ENCODE peak calls at places on chromosome 10, in seven cellular contexts. R is tibial nerve, P is lower lobe of right lung, E is esophagus squamous epithelium, J is GM23338, L is Panc1, I is mammary epithelial cell. Q is an unnamed sample.

GRCh38 chr10:12799144-12799543 is 202.4 kb downstream of the CCDC3 start:
- DNase-seq in R (no peak), P (no peak), E (no peak), J (no peak), L (no peak), I (no peak), Q (no peak)

GRCh38 chr10:775245-776075 is 86.0 kb upstream of the DIP2C start:
- DNase-seq in R (no peak), P (peak), E (no peak), J (no peak), L (no peak), I (no peak), Q (no peak)

GRCh38 chr10:24483701-24484100 is 240.0 kb downstream of the ARHGAP21 start:
- DNase-seq in R (no peak), P (peak), E (no peak), J (peak), L (no peak), I (peak), Q (peak)

GRCh38 chr10:2985729-2986232 is 81.6 kb upstream of the PFKP start:
- DNase-seq in R (no peak), P (peak), E (no peak), J (no peak), L (peak), I (peak), Q (peak)

GRCh38 chr10:109978481-109978880 is 29.3 kb upstream of the ADD3 start:
- DNase-seq in R (peak), P (no peak), E (no peak), J (peak), L (no peak), I (peak), Q (no peak)

GRCh38 chr10:72340510-72340895 is 14.2 kb downstream of the DNAJB12 start:
- DNase-seq in R (peak), P (peak), E (no peak), J (peak), L (no peak), I (no peak), Q (no peak)

GRCh38 chr10:103554488-103555320 is 61.2 kb downstream of the NEURL1 start:
- DNase-seq in R (no peak), P (peak), E (no peak), J (peak), L (no peak), I (peak), Q (no peak)

GRCh38 chr10:128178319-128178937 is 52.2 kb upstream of the MKI67 start:
- DNase-seq in R (no peak), P (no peak), E (no peak), J (peak), L (no peak), I (no peak), Q (no peak)

GRCh38 chr10:86020139-86020538 is 346.5 kb downstream of the GRID1 start:
- DNase-seq in R (no peak), P (no peak), E (no peak), J (no peak), L (no peak), I (no peak), Q (no peak)

GRCh38 chr10:110512461-110513187 is 14.9 kb downstream of the DUSP5 start:
- DNase-seq in R (no peak), P (no peak), E (no peak), J (no peak), L (no peak), I (peak), Q (no peak)

GRCh38 chr10:51260376-51260775 is 186.1 kb downstream of the PRKG1 start:
- DNase-seq in R (no peak), P (no peak), E (no peak), J (no peak), L (no peak), I (no peak), Q (no peak)

GRCh38 chr10:131114846-131115245 is 196.7 kb downstream of the TCERG1L start:
- DNase-seq in R (no peak), P (no peak), E (no peak), J (no peak), L (no peak), I (no peak), Q (no peak)

GRCh38 chr10:49564461-49565009 is 25.6 kb upstream of the ERCC6 start:
- DNase-seq in R (no peak), P (no peak), E (no peak), J (no peak), L (no peak), I (no peak), Q (no peak)

GRCh38 chr10:101902032-101902799 is 58.6 kb upstream of the KCNIP2 start:
- DNase-seq in R (no peak), P (no peak), E (no peak), J (peak), L (no peak), I (no peak), Q (no peak)

GRCh38 chr10:30816812-30817193 is 187.2 kb upstream of the LYZL2 start:
- DNase-seq in R (no peak), P (no peak), E (no peak), J (no peak), L (no peak), I (no peak), Q (no peak)

GRCh38 chr10:77420942-77421523 is 216.6 kb downstream of the KCNMA1 start:
- DNase-seq in R (no peak), P (no peak), E (no peak), J (no peak), L (no peak), I (no peak), Q (no peak)

GRCh38 chr10:48750019-48750418 is 65.3 kb downstream of the WDFY4 start:
- DNase-seq in R (no peak), P (no peak), E (no peak), J (no peak), L (no peak), I (no peak), Q (no peak)

GRCh38 chr10:47403401-47404318 is 19.6 kb upstream of the ZNF488 start:
- DNase-seq in R (peak), P (no peak), E (no peak), J (no peak), L (no peak), I (no peak), Q (no peak)

GRCh38 chr10:78255796-78256638 is 222.4 kb downstream of the RPS24 start:
- DNase-seq in R (peak), P (peak), E (no peak), J (no peak), L (peak), I (peak), Q (peak)

GRCh38 chr10:60521974-60522405 is 132.3 kb upstream of the ANK3 start:
- DNase-seq in R (no peak), P (no peak), E (no peak), J (peak), L (no peak), I (peak), Q (no peak)

GRCh38 chr10:23871211-23871610 is 337.7 kb upstream of the KIAA1217 start:
- DNase-seq in R (no peak), P (no peak), E (no peak), J (peak), L (no peak), I (no peak), Q (no peak)

GRCh38 chr10:21715531-21716195 is 181.6 kb downstream of the MLLT10 start:
- DNase-seq in R (no peak), P (no peak), E (no peak), J (no peak), L (no peak), I (peak), Q (no peak)

GRCh38 chr10:18279202-18279601 is 139.0 kb downstream of the CACNB2 start:
- DNase-seq in R (no peak), P (no peak), E (no peak), J (no peak), L (no peak), I (peak), Q (no peak)

GRCh38 chr10:110269641-110270318 is 34.9 kb downstream of the SMNDC1 start:
- DNase-seq in R (peak), P (no peak), E (no peak), J (no peak), L (no peak), I (no peak), Q (no peak)

GRCh38 chr10:75358835-75359421 is 42.6 kb downstream of the ZNF503 start:
- DNase-seq in R (no peak), P (no peak), E (no peak), J (no peak), L (no peak), I (peak), Q (peak)

GRCh38 chr10:3995302-3996210 is 210.5 kb upstream of the KLF6 start:
- DNase-seq in R (no peak), P (no peak), E (no peak), J (no peak), L (no peak), I (peak), Q (no peak)

GRCh38 chr10:110857265-110858158 is 14.2 kb upstream of the PDCD4 start:
- DNase-seq in R (peak), P (no peak), E (no peak), J (no peak), L (no peak), I (no peak), Q (peak)

GRCh38 chr10:122014652-122015248 is 25.8 kb downstream of the TACC2 start:
- DNase-seq in R (no peak), P (no peak), E (no peak), J (no peak), L (no peak), I (no peak), Q (no peak)

GRCh38 chr10:1363466-1364121 is 307.4 kb downstream of the WDR37 start:
- DNase-seq in R (no peak), P (no peak), E (no peak), J (no peak), L (no peak), I (no peak), Q (no peak)

GRCh38 chr10:69639291-69640195 is 9.5 kb downstream of the FAM241B start:
- DNase-seq in R (peak), P (peak), E (peak), J (peak), L (peak), I (peak), Q (peak)

GRCh38 chr10:71697938-71698709 is 21.5 kb downstream of the C10orf105 start:
- DNase-seq in R (no peak), P (no peak), E (no peak), J (no peak), L (no peak), I (no peak), Q (no peak)

GRCh38 chr10:63812491-63812890 is 291.3 kb downstream of the REEP3 start:
- DNase-seq in R (no peak), P (no peak), E (no peak), J (no peak), L (no peak), I (no peak), Q (no peak)

GRCh38 chr10:107914450-107915276 is 750.2 kb upstream of the SORCS1 start:
- DNase-seq in R (no peak), P (peak), E (no peak), J (peak), L (no peak), I (peak), Q (no peak)

GRCh38 chr10:116312534-116312933 is 11.7 kb upstream of the CCDC172 start:
- DNase-seq in R (no peak), P (no peak), E (no peak), J (peak), L (no peak), I (no peak), Q (no peak)
- H3K27ac ChIP-seq in R (no peak), P (no peak), E (no peak), J (no peak), L (no peak), I (no peak), Q (no peak)

DNA sequence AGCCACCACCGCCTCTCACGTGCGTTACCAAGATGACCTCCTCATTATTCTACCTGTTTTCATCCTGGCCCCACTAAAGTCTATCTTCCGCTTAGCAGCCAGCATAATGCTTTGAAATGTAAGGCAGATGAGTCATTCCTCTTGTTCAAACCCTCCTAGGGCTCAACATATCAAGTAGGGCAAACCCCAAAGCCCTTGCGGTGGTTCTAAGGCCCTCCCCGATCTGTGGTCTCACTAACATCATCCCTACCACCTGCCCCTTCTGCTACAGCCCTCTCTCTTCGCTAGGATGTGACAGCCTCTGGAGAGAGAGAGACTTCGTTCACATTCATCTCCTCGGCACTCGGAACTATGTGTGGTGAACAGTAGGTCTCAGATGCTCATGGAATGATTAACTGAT is 94.8 kb downstream of the SVIL start:
- DNase-seq in R (no peak), P (no peak), E (no peak), J (no peak), L (no peak), I (no peak), Q (no peak)
- H3K27ac ChIP-seq in R (no peak), P (no peak), E (peak), J (no peak), L (no peak), I (no peak), Q (no peak)

GRCh38 chr10:29389935-29390334 is 101.1 kb downstream of the LYZL1 start:
- DNase-seq in R (no peak), P (no peak), E (no peak), J (no peak), L (no peak), I (peak), Q (no peak)

GRCh38 chr10:29387269-29387668 is 98.4 kb downstream of the LYZL1 start:
- DNase-seq in R (no peak), P (no peak), E (no peak), J (no peak), L (no peak), I (no peak), Q (no peak)

GRCh38 chr10:29389493-29389892 is 100.6 kb downstream of the LYZL1 start:
- DNase-seq in R (no peak), P (no peak), E (no peak), J (no peak), L (no peak), I (no peak), Q (no peak)

GRCh38 chr10:29381230-29381563 is 92.3 kb downstream of the LYZL1 start:
- DNase-seq in R (no peak), P (no peak), E (no peak), J (no peak), L (no peak), I (no peak), Q (no peak)

GRCh38 chr10:29386347-29386999 is 97.6 kb downstream of the LYZL1 start:
- DNase-seq in R (no peak), P (no peak), E (no peak), J (peak), L (no peak), I (peak), Q (no peak)
- H3K27ac ChIP-seq in R (no peak), P (no peak), E (no peak), J (no peak), L (no peak), I (no peak), Q (no peak)

GRCh38 chr10:84511106-84511505 is 182.7 kb downstream of the CCSER2 start:
- DNase-seq in R (no peak), P (no peak), E (no peak), J (no peak), L (no peak), I (no peak), Q (no peak)

GRCh38 chr10:84511709-84512108 is 183.3 kb downstream of the CCSER2 start:
- DNase-seq in R (no peak), P (no peak), E (no peak), J (no peak), L (no peak), I (no peak), Q (no peak)

GRCh38 chr10:84510121-84510520 is 181.7 kb downstream of the CCSER2 start:
- DNase-seq in R (no peak), P (no peak), E (no peak), J (no peak), L (no peak), I (peak), Q (no peak)
- H3K27ac ChIP-seq in R (no peak), P (no peak), E (no peak), J (no peak), L (no peak), I (no peak), Q (no peak)

GRCh38 chr10:32980558-32981468 is 22.8 kb upstream of the ITGB1 start:
- DNase-seq in R (peak), P (peak), E (peak), J (peak), L (peak), I (peak), Q (peak)
- H3K27ac ChIP-seq in R (peak), P (peak), E (peak), J (peak), L (peak), I (peak), Q (peak)

Q was measured in epithelial cell of prostate.